ENCODE peak calls at places on chromosome 21, in nine cellular contexts. J is Daoy; Q is SJCRH30; N is CD8-positive, alpha-beta T cell; K is NCI-H2081; Z is spleen; C is WTC11; H is NCI-H774; O is EL. I is an unnamed sample.

GRCh38 chr21:26120833-26121232 is 49.7 kb downstream of the APP start:
- DNase-seq in N (no peak), K (no peak), J (no peak), O (no peak), Q (no peak), Z (no peak), H (no peak), C (peak; percentile 38), I (no peak)

GRCh38 chr21:44066116-44066515 is 41.1 kb upstream of the PWP2 start:
- DNase-seq in Z (no peak), J (no peak), K (no peak), H (no peak), O (no peak), Q (no peak), C (no peak), N (no peak), I (no peak)

GRCh38 chr21:43758132-43758619 is 17.9 kb downstream of the CSTB start:
- DNase-seq in K (no peak), C (no peak), Q (peak; percentile 43), N (no peak), J (peak; percentile 52), Z (peak; percentile 72), O (peak; percentile 17), H (no peak), I (no peak)

GRCh38 chr21:38861989-38862683 is 56.4 kb downstream of the ETS2 start:
- DNase-seq in C (no peak), Z (no peak), N (no peak), Q (no peak), H (no peak), K (no peak), J (no peak), O (no peak), I (no peak)

GRCh38 chr21:44691686-44692085 is 5.3 kb upstream of the KRTAP10-12 start:
- DNase-seq in H (no peak), Q (no peak), O (no peak), C (no peak), N (no peak), Z (no peak), K (no peak), J (no peak), I (no peak)

GRCh38 chr21:31908106-31909031 is 35.5 kb downstream of the HUNK start:
- DNase-seq in K (no peak), C (peak; percentile 70), N (no peak), Q (peak; percentile 76), J (no peak), O (peak; percentile 34), Z (no peak), H (no peak), I (no peak)

GRCh38 chr21:33975548-33976081 is 60.0 kb upstream of the ATP5PO start:
- DNase-seq in H (no peak), K (no peak), Z (no peak), J (peak; percentile 75), Q (peak; percentile 8), C (no peak), O (peak; percentile 63), N (peak; percentile 64), I (peak; percentile 67)

GRCh38 chr21:34043333-34043732 is 30.0 kb upstream of the MRPS6 start:
- DNase-seq in Q (no peak), J (no peak), C (no peak), K (no peak), Z (no peak), N (no peak), H (no peak), O (no peak), I (no peak)

GRCh38 chr21:38956791-38957571 is 151.3 kb downstream of the ETS2 start:
- DNase-seq in Z (no peak), H (peak; percentile 95), N (no peak), Q (no peak), K (peak; percentile 98), O (no peak), J (no peak), C (no peak), I (peak; percentile 66)

GRCh38 chr21:41715649-41716321 is 51.1 kb downstream of the RIPK4 start:
- DNase-seq in Q (no peak), Z (no peak), O (no peak), K (no peak), J (peak; percentile 60), C (no peak), N (no peak), H (no peak), I (no peak)

GRCh38 chr21:19603011-19603593 is 1199.5 kb upstream of the TMPRSS15 start:
- DNase-seq in O (no peak), H (no peak), J (no peak), Z (no peak), K (peak; percentile 12), N (no peak), C (no peak), Q (peak; percentile 52), I (no peak)

GRCh38 chr21:38533887-38534286 is 35.6 kb upstream of the ERG start:
- DNase-seq in Q (no peak), Z (no peak), C (no peak), N (no peak), O (no peak), H (no peak), J (no peak), K (no peak), I (no peak)

GRCh38 chr21:44267655-44268142 is 6.0 kb upstream of the DNMT3L start:
- DNase-seq in J (peak; percentile 42), Z (peak; percentile 75), C (peak; percentile 66), H (no peak), Q (no peak), N (peak; percentile 17), K (no peak), O (no peak), I (no peak)

GRCh38 chr21:26389971-26390641 is 183.0 kb downstream of the CYYR1 start:
- DNase-seq in Q (peak; percentile 80), O (peak; percentile 92), N (no peak), C (no peak), K (no peak), H (no peak), J (no peak), Z (no peak), I (peak; percentile 56)

GRCh38 chr21:17915976-17916375 is 96.8 kb upstream of the C21orf91 start:
- DNase-seq in H (no peak), C (no peak), K (no peak), Z (no peak), O (no peak), Q (no peak), N (no peak), J (no peak), I (peak; percentile 75)

GRCh38 chr21:21057349-21058062 is 59.3 kb downstream of the NCAM2 start:
- DNase-seq in C (no peak), K (no peak), J (no peak), N (no peak), H (no peak), Q (no peak), Z (no peak), O (no peak), I (no peak)

GRCh38 chr21:44793269-44794030 is 8.2 kb downstream of the UBE2G2 start:
- DNase-seq in Q (peak; percentile 42), O (peak; percentile 65), K (peak; percentile 65), H (peak; percentile 2), J (peak; percentile 65), N (peak; percentile 54), C (peak; percentile 52), Z (peak; percentile 90), I (peak; percentile 47)

GRCh38 chr21:36910581-36911307 is 55.7 kb downstream of the HLCS start:
- DNase-seq in N (no peak), J (peak; percentile 88), Z (no peak), Q (peak; percentile 87), K (no peak), C (no peak), O (peak; percentile 34), H (no peak), I (peak; percentile 95)

GRCh38 chr21:15592271-15592860 is 137.4 kb upstream of the USP25 start:
- DNase-seq in J (no peak), Q (no peak), O (peak; percentile 50), Z (no peak), N (no peak), C (no peak), K (peak; percentile 48), H (peak; percentile 37), I (peak; percentile 27)

GRCh38 chr21:38306833-38307232 is 50.0 kb downstream of the KCNJ15 start:
- DNase-seq in O (peak; percentile 73), H (no peak), K (no peak), N (no peak), Z (no peak), C (no peak), Q (no peak), J (peak; percentile 89), I (peak; percentile 89)

GRCh38 chr21:25929859-25930520 is 195.2 kb downstream of the GABPA start:
- DNase-seq in J (no peak), H (no peak), Q (peak; percentile 13), N (no peak), C (no peak), O (no peak), K (no peak), Z (no peak), I (peak; percentile 53)

GRCh38 chr21:42338730-42339715 is 11.8 kb downstream of the TFF2 start:
- DNase-seq in K (no peak), C (no peak), N (no peak), J (no peak), Q (no peak), H (no peak), O (no peak), Z (peak; percentile 12), I (no peak)

GRCh38 chr21:44805226-44805625 is 3.6 kb upstream of the UBE2G2 start:
- DNase-seq in J (no peak), K (no peak), Q (no peak), Z (no peak), O (no peak), N (no peak), H (no peak), C (no peak), I (no peak)

I was measured in RPMI7951.